ENCODE peak calls at places on chromosome 6, in five cellular contexts. A is substantia nigra, E is GM04504, O is right lobe of liver, Y is cardiac fibroblast. S is an unnamed sample.

GRCh38 chr6:24493945-24494725 is 634 bp upstream of the ALDH5A1 start:
- DNase-seq in A (no peak), E (no peak), O (no peak), Y (no peak), S (no peak)

GRCh38 chr6:16562498-16562897 is 198.8 kb downstream of the ATXN1 start:
- DNase-seq in A (no peak), E (no peak), O (no peak), Y (peak; percentile 55), S (no peak)

GRCh38 chr6:144314003-144314485 is 28.9 kb downstream of the UTRN start:
- DNase-seq in A (no peak), E (no peak), O (peak; percentile 48), Y (peak; percentile 82), S (peak; percentile 39)

GRCh38 chr6:39076993-39077535 is 28.5 kb downstream of the GLP1R start:
- DNase-seq in A (no peak), E (no peak), O (no peak), Y (no peak), S (no peak)

GRCh38 chr6:130946076-130946475 is 117.0 kb downstream of the EPB41L2 start:
- DNase-seq in A (no peak), E (no peak), O (no peak), Y (peak; percentile 84), S (no peak)

GRCh38 chr6:155436981-155437749 is 18.5 kb downstream of the NOX3 start:
- DNase-seq in A (no peak), E (no peak), O (no peak), Y (peak; percentile 14), S (no peak)

GRCh38 chr6:148835920-148836441 is 89.2 kb downstream of the UST start:
- DNase-seq in A (no peak), E (peak; percentile 84), O (no peak), Y (peak; percentile 83), S (peak; percentile 83)

GRCh38 chr6:52994031-52994788 is 874 bp downstream of the GSTA4 start:
- DNase-seq in A (peak; percentile 43), E (no peak), O (no peak), Y (peak; percentile 60), S (no peak)

GRCh38 chr6:168411130-168411529 is 29.9 kb upstream of the SMOC2 start:
- DNase-seq in A (no peak), E (no peak), O (no peak), Y (no peak), S (no peak)

GRCh38 chr6:707576-708236 is 14.8 kb upstream of the EXOC2 start:
- DNase-seq in A (no peak), E (no peak), O (no peak), Y (no peak), S (no peak)

S was measured in AG04450.